ENCODE peak calls at places on chromosome 4, in eight cellular contexts. One of them, this sample, is unnamed.

GRCh38 chr4:28093071-28093470 is 1232.4 kb downstream of the STIM2 start:
- DNase-seq in testis: no peak
- DNase-seq in IMR-90: no peak
- DNase-seq in HCT116: no peak
- DNase-seq in ovary: no peak
- DNase-seq in A549: no peak
- DNase-seq in body of pancreas: no peak
- DNase-seq in uterus: no peak
- DNase-seq in this sample: no peak

GRCh38 chr4:55180980-55181379 is 55.6 kb upstream of the KDR start:
- DNase-seq in HCT116: no peak
- DNase-seq in ovary: no peak
- DNase-seq in IMR-90: no peak
- DNase-seq in testis: no peak
- DNase-seq in uterus: no peak
- DNase-seq in A549: no peak
- DNase-seq in body of pancreas: no peak
- DNase-seq in this sample: no peak

GRCh38 chr4:76956961-76957738 is 7.6 kb downstream of the SEPTIN11 start:
- DNase-seq in uterus: no peak
- DNase-seq in testis: no peak
- DNase-seq in HCT116: no peak
- DNase-seq in IMR-90: no peak
- DNase-seq in body of pancreas: peak
- DNase-seq in A549: no peak
- DNase-seq in ovary: no peak
- DNase-seq in this sample: no peak

GRCh38 chr4:149986916-149987315 is 91.3 kb upstream of the DCLK2 start:
- DNase-seq in IMR-90: no peak
- DNase-seq in A549: no peak
- DNase-seq in HCT116: no peak
- DNase-seq in testis: no peak
- DNase-seq in body of pancreas: no peak
- DNase-seq in ovary: no peak
- DNase-seq in uterus: no peak
- DNase-seq in this sample: no peak

GRCh38 chr4:40843696-40844095 is 93.9 kb downstream of the NSUN7 start:
- DNase-seq in ovary: no peak
- DNase-seq in uterus: no peak
- DNase-seq in body of pancreas: no peak
- DNase-seq in IMR-90: no peak
- DNase-seq in HCT116: no peak
- DNase-seq in testis: no peak
- DNase-seq in A549: no peak
- DNase-seq in this sample: no peak

GRCh38 chr4:68732653-68733466 is 62.4 kb upstream of the UGT2B15 start:
- DNase-seq in ovary: no peak
- DNase-seq in testis: peak
- DNase-seq in body of pancreas: peak
- DNase-seq in A549: peak
- DNase-seq in IMR-90: no peak
- DNase-seq in uterus: no peak
- DNase-seq in HCT116: no peak
- DNase-seq in this sample: no peak

GRCh38 chr4:77913353-77913752 is 50.7 kb downstream of the MRPL1 start:
- DNase-seq in uterus: no peak
- DNase-seq in ovary: no peak
- DNase-seq in testis: no peak
- DNase-seq in IMR-90: peak
- DNase-seq in HCT116: no peak
- DNase-seq in A549: no peak
- DNase-seq in body of pancreas: no peak
- DNase-seq in this sample: no peak

GRCh38 chr4:14984452-14984851 is 17.8 kb upstream of the CPEB2 start:
- DNase-seq in IMR-90: no peak
- DNase-seq in testis: no peak
- DNase-seq in ovary: no peak
- DNase-seq in body of pancreas: no peak
- DNase-seq in HCT116: no peak
- DNase-seq in uterus: no peak
- DNase-seq in A549: no peak
- DNase-seq in this sample: no peak

DNA sequence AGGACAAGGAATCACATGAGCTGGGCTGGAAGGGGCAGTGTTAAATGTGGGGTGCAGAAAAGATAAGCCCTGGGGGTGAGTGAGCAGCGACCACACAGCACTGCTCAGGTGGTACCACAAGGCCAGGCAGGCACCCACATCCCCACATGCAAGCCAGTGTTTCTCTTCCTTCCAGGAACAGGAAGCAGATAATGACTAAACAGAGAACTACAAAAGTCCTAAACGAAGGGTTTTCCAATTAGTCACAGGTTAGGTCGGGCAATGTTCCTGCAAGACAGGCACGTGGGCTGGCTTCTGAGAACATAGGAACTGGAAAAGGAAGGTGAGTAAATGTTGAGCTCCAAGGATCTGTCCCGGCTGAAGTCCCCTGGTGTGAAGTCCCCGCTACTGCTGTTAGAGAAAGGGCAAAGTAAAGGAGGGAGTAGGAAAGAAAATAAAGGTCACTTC is 19.5 kb downstream of the RELL1 start:
- DNase-seq in IMR-90: peak
- DNase-seq in testis: peak
- DNase-seq in A549: peak
- DNase-seq in HCT116: peak
- DNase-seq in body of pancreas: no peak
- DNase-seq in uterus: peak
- DNase-seq in ovary: no peak
- DNase-seq in this sample: peak
- TF ChIP-seq CTCF in IMR-90: peak
- TF ChIP-seq CTCF in testis: no peak
- TF ChIP-seq CTCF in A549: no peak
- TF ChIP-seq CTCF in HCT116: peak
- TF ChIP-seq CTCF in body of pancreas: no peak
- TF ChIP-seq CTCF in uterus: no peak
- TF ChIP-seq CTCF in ovary: no peak
- TF ChIP-seq CTCF in this sample: peak

GRCh38 chr4:158172558-158173258 is at the start of gene GASK1B:
- DNase-seq in body of pancreas: peak
- DNase-seq in uterus: peak
- DNase-seq in A549: peak
- DNase-seq in ovary: no peak
- DNase-seq in testis: peak
- DNase-seq in IMR-90: peak
- DNase-seq in HCT116: peak
- DNase-seq in this sample: peak
- H3K4me3 ChIP-seq in body of pancreas: no peak
- H3K4me3 ChIP-seq in uterus: peak
- H3K4me3 ChIP-seq in A549: peak
- H3K4me3 ChIP-seq in ovary: peak
- H3K4me3 ChIP-seq in testis: peak
- H3K4me3 ChIP-seq in IMR-90: peak
- H3K4me3 ChIP-seq in HCT116: peak
- H3K4me3 ChIP-seq in this sample: peak

GRCh38 chr4:23932186-23932585 is 42.3 kb upstream of the PPARGC1A start:
- DNase-seq in IMR-90: no peak
- DNase-seq in A549: no peak
- DNase-seq in testis: no peak
- DNase-seq in ovary: no peak
- DNase-seq in HCT116: no peak
- DNase-seq in uterus: no peak
- DNase-seq in body of pancreas: no peak
- DNase-seq in this sample: no peak

GRCh38 chr4:23931489-23931830 is 41.6 kb upstream of the PPARGC1A start:
- DNase-seq in ovary: no peak
- DNase-seq in body of pancreas: no peak
- DNase-seq in testis: no peak
- DNase-seq in HCT116: no peak
- DNase-seq in uterus: no peak
- DNase-seq in A549: no peak
- DNase-seq in IMR-90: no peak
- DNase-seq in this sample: no peak

GRCh38 chr4:23932935-23933334 is 43.1 kb upstream of the PPARGC1A start:
- DNase-seq in IMR-90: peak
- DNase-seq in ovary: no peak
- DNase-seq in A549: no peak
- DNase-seq in uterus: no peak
- DNase-seq in testis: no peak
- DNase-seq in body of pancreas: no peak
- DNase-seq in HCT116: no peak
- DNase-seq in this sample: no peak

GRCh38 chr4:23929248-23929647 is 39.4 kb upstream of the PPARGC1A start:
- DNase-seq in body of pancreas: no peak
- DNase-seq in HCT116: no peak
- DNase-seq in IMR-90: no peak
- DNase-seq in A549: no peak
- DNase-seq in ovary: no peak
- DNase-seq in uterus: no peak
- DNase-seq in testis: no peak
- DNase-seq in this sample: no peak

GRCh38 chr4:23930750-23931488 is 41.1 kb upstream of the PPARGC1A start:
- DNase-seq in ovary: no peak
- DNase-seq in uterus: peak
- DNase-seq in HCT116: no peak
- DNase-seq in A549: no peak
- DNase-seq in testis: peak
- DNase-seq in IMR-90: no peak
- DNase-seq in body of pancreas: peak
- DNase-seq in this sample: no peak
- TF ChIP-seq POLR2A in ovary: no peak
- TF ChIP-seq POLR2A in uterus: no peak
- TF ChIP-seq POLR2A in HCT116: no peak
- TF ChIP-seq POLR2A in A549: no peak
- TF ChIP-seq POLR2A in testis: no peak
- TF ChIP-seq POLR2A in IMR-90: no peak
- TF ChIP-seq POLR2A in body of pancreas: no peak
- TF ChIP-seq POLR2A in this sample: no peak

DNA sequence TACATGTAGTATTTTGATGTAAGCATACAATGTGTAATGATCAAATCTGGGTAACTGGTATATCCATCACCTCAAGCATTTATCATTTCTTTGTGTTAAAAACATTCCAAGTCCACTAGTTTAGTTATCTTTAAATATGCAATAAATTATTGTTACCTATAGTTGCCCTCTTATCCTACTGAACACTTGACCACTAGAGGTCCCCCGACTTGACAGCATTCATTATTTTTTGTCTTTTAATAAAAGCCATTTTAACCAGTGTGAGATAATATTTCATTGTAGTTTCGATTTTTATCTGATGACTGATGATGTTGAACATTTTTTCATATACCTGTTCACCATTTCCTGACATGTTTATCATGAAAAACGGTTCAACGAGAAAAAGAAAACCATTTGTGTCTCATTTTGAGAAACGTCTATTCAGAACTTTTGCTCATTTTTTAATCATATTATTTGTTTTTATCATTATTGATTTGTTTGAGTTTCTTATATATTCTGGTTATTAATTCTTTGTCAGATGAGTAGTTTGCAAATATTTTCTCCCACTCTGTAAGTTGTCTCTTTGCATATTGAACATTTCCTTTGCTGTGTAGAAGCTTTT is 199.0 kb upstream of the CXXC4 start:
- DNase-seq in testis: no peak
- DNase-seq in IMR-90: peak
- DNase-seq in body of pancreas: no peak
- DNase-seq in ovary: no peak
- DNase-seq in HCT116: peak
- DNase-seq in uterus: no peak
- DNase-seq in A549: no peak
- DNase-seq in this sample: no peak
- TF ChIP-seq CTCF in testis: no peak
- TF ChIP-seq CTCF in IMR-90: peak
- TF ChIP-seq CTCF in body of pancreas: peak
- TF ChIP-seq CTCF in ovary: no peak
- TF ChIP-seq CTCF in HCT116: peak
- TF ChIP-seq CTCF in uterus: no peak
- TF ChIP-seq CTCF in A549: peak
- TF ChIP-seq CTCF in this sample: no peak

GRCh38 chr4:138367942-138368341 is 125.8 kb upstream of the SLC7A11 start:
- DNase-seq in uterus: no peak
- DNase-seq in ovary: no peak
- DNase-seq in HCT116: no peak
- DNase-seq in IMR-90: no peak
- DNase-seq in A549: no peak
- DNase-seq in body of pancreas: no peak
- DNase-seq in testis: no peak
- DNase-seq in this sample: no peak
- H3K4me3 ChIP-seq in uterus: no peak
- H3K4me3 ChIP-seq in ovary: no peak
- H3K4me3 ChIP-seq in HCT116: no peak
- H3K4me3 ChIP-seq in IMR-90: no peak
- H3K4me3 ChIP-seq in A549: no peak
- H3K4me3 ChIP-seq in body of pancreas: no peak
- H3K4me3 ChIP-seq in testis: no peak
- H3K4me3 ChIP-seq in this sample: no peak

This sample was measured in endothelial cell of umbilical vein.